ENCODE peak calls at places on chromosomes 13 and 19, in four cellular contexts. T is non-pigmented ciliary epithelial cell, Z is HEK293T, Y is mucosa of gallbladder. H is an unnamed sample.

GRCh38 chr13:99005609-99006008 is 27.7 kb upstream of the DOCK9 start:
- DNase-seq in Z (no peak), T (no peak), Y (no peak), H (no peak)

GRCh38 chr19:36128392-36128736 is 11.5 kb upstream of the CAPNS1 start:
- DNase-seq in Z (no peak), Y (no peak), T (no peak), H (no peak)

GRCh38 chr19:48920949-48921348 is 12.6 kb upstream of the DHDH start:
- DNase-seq in T (no peak), Z (no peak), Y (no peak), H (no peak)

GRCh38 chr19:55678121-55678671 is 3.2 kb downstream of the EPN1 start:
- DNase-seq in T (no peak), Z (no peak), Y (peak; percentile 41), H (no peak)

GRCh38 chr13:28129911-28130693 is 8.2 kb upstream of the PAN3 start:
- DNase-seq in Y (no peak), T (no peak), Z (no peak), H (no peak)

GRCh38 chr13:62357887-62358645 is 942.4 kb upstream of the PCDH20 start:
- DNase-seq in Z (peak; percentile 90), T (peak; percentile 9), Y (no peak), H (peak; percentile 88)

GRCh38 chr13:97460004-97460756 is 26.2 kb downstream of the RAP2A start:
- DNase-seq in Y (no peak), Z (no peak), T (no peak), H (no peak)

GRCh38 chr13:33352520-33352919 is 67.0 kb upstream of the STARD13 start:
- DNase-seq in Z (no peak), T (no peak), Y (no peak), H (no peak)

GRCh38 chr13:40993119-40993518 is 26.0 kb downstream of the ELF1 start:
- DNase-seq in Z (no peak), T (no peak), Y (no peak), H (peak; percentile 49)

GRCh38 chr13:36385471-36385870 is 39.3 kb upstream of the SPART start:
- DNase-seq in Z (no peak), T (peak; percentile 17), Y (no peak), H (no peak)

GRCh38 chr13:62879071-62879470 is 1463.4 kb upstream of the PCDH20 start:
- DNase-seq in Y (no peak), T (peak; percentile 36), Z (no peak), H (no peak)

GRCh38 chr19:53871448-53871847 is 3.8 kb downstream of the MYADM start:
- DNase-seq in T (no peak), Z (no peak), Y (no peak), H (no peak)

GRCh38 chr13:99996177-99996705 is 14.7 kb downstream of the ZIC2 start:
- DNase-seq in Z (no peak), T (no peak), Y (no peak), H (peak; percentile 24)

GRCh38 chr13:114109646-114110045 is 22.8 kb downstream of the RASA3 start:
- DNase-seq in Z (no peak), T (no peak), Y (no peak), H (peak; percentile 53)

GRCh38 chr13:28864544-28864943 is 44.4 kb downstream of the MTUS2 start:
- DNase-seq in Y (no peak), Z (no peak), T (no peak), H (no peak)

GRCh38 chr19:55670280-55671053 is 4.6 kb upstream of the EPN1 start:
- DNase-seq in Z (no peak), T (no peak), Y (no peak), H (peak; percentile 75)

GRCh38 chr13:112056739-112057433 is 10.1 kb upstream of the SOX1 start:
- DNase-seq in Y (no peak), Z (peak; percentile 12), T (no peak), H (peak; percentile 69)

GRCh38 chr13:48526269-48526668 is 6.6 kb downstream of the RCBTB2 start:
- DNase-seq in Z (no peak), T (no peak), Y (no peak), H (no peak)